ENCODE peak calls at places on chromosomes 4 and X, in ten cellular contexts. E is HCT116; R is endothelial cell of umbilical vein; U is OCI-LY7; V is neural progenitor cell; I is testis; Z is hepatocyte; W is upper lobe of right lung; K is substantia nigra; F is CD8-positive, alpha-beta T cell. T is an unnamed sample.

GRCh38 chr4:1898681-1899080 is 27.5 kb downstream of the NSD2 start:
- DNase-seq in E (no peak), R (no peak), U (peak; percentile 28), V (peak; percentile 8), I (no peak), Z (no peak), W (no peak), K (no peak), F (no peak), T (no peak)

GRCh38 chr4:51866835-51867234 is 23.9 kb downstream of the DCUN1D4 start:
- DNase-seq in E (no peak), R (no peak), U (no peak), V (no peak), I (no peak), Z (no peak), W (no peak), K (no peak), F (no peak), T (no peak)

GRCh38 chr4:32633421-32633820 is 1913.3 kb downstream of the PCDH7 start:
- DNase-seq in E (no peak), R (no peak), U (no peak), V (no peak), I (no peak), Z (no peak), W (no peak), K (no peak), F (no peak), T (no peak)

GRCh38 chr4:98452091-98452490 is 190.9 kb downstream of the RAP1GDS1 start:
- DNase-seq in E (no peak), R (no peak), U (no peak), V (no peak), I (no peak), Z (no peak), W (no peak), K (no peak), F (no peak), T (no peak)

GRCh38 chrX:2697741-2698294 is 6.7 kb downstream of the CD99 start:
- DNase-seq in E (no peak), R (peak; percentile 30), U (peak; percentile 65), V (no peak), I (no peak), Z (no peak), W (no peak), K (no peak), F (no peak), T (no peak)

GRCh38 chrX:45743081-45743533 is 542.4 kb upstream of the DIPK2B start:
- DNase-seq in E (peak; percentile 76), R (peak; percentile 61), U (no peak), V (no peak), I (no peak), Z (no peak), W (no peak), K (no peak), F (no peak), T (no peak)

GRCh38 chr4:156686120-156686519 is 285.5 kb downstream of the PDGFC start:
- DNase-seq in E (no peak), R (no peak), U (no peak), V (no peak), I (no peak), Z (peak; percentile 33), W (no peak), K (no peak), F (no peak), T (no peak)

GRCh38 chr4:183375156-183375555 is 52.9 kb upstream of the CLDN24 start:
- DNase-seq in E (no peak), R (no peak), U (no peak), V (peak; percentile 41), I (no peak), Z (no peak), W (no peak), K (no peak), F (no peak), T (no peak)

GRCh38 chr4:103075894-103076776 is at the start of gene SLC9B2:
- DNase-seq in E (peak; percentile 38), R (peak; percentile 74), U (peak; percentile 79), V (peak; percentile 76), I (peak; percentile 76), Z (peak; percentile 78), W (peak; percentile 81), K (peak; percentile 48), F (peak; percentile 47), T (peak; percentile 20)

GRCh38 chrX:71367396-71367795 is 1.2 kb downstream of the TAF1 start:
- DNase-seq in E (no peak), R (no peak), U (no peak), V (no peak), I (no peak), Z (no peak), W (no peak), K (no peak), F (no peak), T (no peak)

GRCh38 chr4:79852305-79852730 is 220.7 kb downstream of the ANTXR2 start:
- DNase-seq in E (peak; percentile 40), R (peak; percentile 63), U (no peak), V (no peak), I (no peak), Z (peak; percentile 6), W (no peak), K (no peak), F (no peak), T (no peak)

GRCh38 chrX:39726810-39727209 is 370.9 kb downstream of the BCOR start:
- DNase-seq in E (no peak), R (peak; percentile 43), U (no peak), V (no peak), I (no peak), Z (no peak), W (no peak), K (no peak), F (no peak), T (no peak)

GRCh38 chr4:81631958-81632439 is 160.3 kb upstream of the RASGEF1B start:
- DNase-seq in E (no peak), R (no peak), U (peak; percentile 44), V (no peak), I (no peak), Z (peak; percentile 55), W (no peak), K (no peak), F (no peak), T (no peak)

GRCh38 chr4:72326692-72327632 is 242.1 kb downstream of the ADAMTS3 start:
- DNase-seq in E (peak; percentile 8), R (peak; percentile 49), U (peak; percentile 41), V (peak; percentile 54), I (no peak), Z (peak; percentile 55), W (no peak), K (no peak), F (no peak), T (no peak)

GRCh38 chr4:189069782-189070181 is 870.9 kb upstream of the FRG1 start:
- DNase-seq in E (no peak), R (no peak), U (no peak), V (no peak), I (no peak), Z (no peak), W (no peak), K (no peak), F (no peak), T (no peak)
- H3K27ac ChIP-seq in E (no peak overlapping the region), R (no peak overlapping the region), U (no peak overlapping the region), V (no peak overlapping the region), I (no peak overlapping the region), Z (no peak overlapping the region), W (no peak overlapping the region), K (no peak overlapping the region), F (no peak overlapping the region), T (no peak overlapping the region)

GRCh38 chrX:13177921-13178320 is 133.5 kb upstream of the FAM9C start:
- DNase-seq in E (no peak), R (no peak), U (no peak), V (no peak), I (no peak), Z (no peak), W (no peak), K (no peak), F (no peak), T (no peak)
- H3K27ac ChIP-seq in E (no peak overlapping the region), R (no peak overlapping the region), U (no peak overlapping the region), V (no peak overlapping the region), I (no peak overlapping the region), Z (no peak overlapping the region), W (no peak overlapping the region), K (no peak overlapping the region), F (no peak overlapping the region), T (no peak overlapping the region)

DNA sequence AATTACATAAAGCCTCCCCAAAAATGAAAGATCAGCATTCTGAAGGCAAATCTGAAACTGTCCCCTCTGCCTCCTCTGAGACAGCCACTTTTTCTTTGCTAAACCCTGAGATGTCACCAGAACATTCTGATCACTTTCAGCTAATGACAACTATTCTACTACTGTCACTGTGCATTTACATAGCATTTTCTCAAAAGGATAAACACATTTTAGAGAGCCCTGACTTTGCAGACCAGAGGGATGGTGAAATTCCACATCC is 72.1 kb downstream of the GATB start:
- DNase-seq in E (no peak), R (no peak), U (no peak), V (no peak), I (no peak), Z (no peak), W (no peak), K (no peak), F (no peak), T (no peak)
- H3K27ac ChIP-seq in E (no peak overlapping the region), R (no peak overlapping the region), U (no peak overlapping the region), V (no peak overlapping the region), I (no peak overlapping the region), Z (no peak overlapping the region), W (no peak overlapping the region), K (no peak overlapping the region), F (no peak overlapping the region), T (no peak overlapping the region)

DNA sequence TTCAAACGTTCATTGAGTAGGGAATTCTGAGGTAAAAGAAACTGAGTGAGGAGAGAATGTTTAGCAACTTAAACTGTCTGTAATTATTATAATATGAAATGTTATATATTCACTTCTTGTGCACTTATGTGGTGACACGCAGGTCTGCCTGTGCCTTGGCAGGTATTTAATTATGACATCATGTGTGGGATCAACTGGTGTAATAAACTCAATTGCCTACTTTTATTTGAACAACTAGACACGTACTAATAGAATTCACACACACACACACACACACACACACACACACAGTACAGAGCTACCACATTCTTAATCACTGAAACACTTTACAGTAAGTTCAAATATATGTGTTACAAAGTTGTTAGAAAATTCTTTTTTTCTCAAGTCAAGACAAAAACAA is 20.7 kb upstream of the SLC25A31 start:
- DNase-seq in E (no peak), R (no peak), U (no peak), V (no peak), I (no peak), Z (no peak), W (no peak), K (no peak), F (no peak), T (no peak)
- H3K27ac ChIP-seq in E (peak overlapping the region; percentile 57), R (peak overlapping the region; percentile 36), U (no peak overlapping the region), V (no peak overlapping the region), I (no peak overlapping the region), Z (no peak overlapping the region), W (no peak overlapping the region), K (no peak overlapping the region), F (no peak overlapping the region), T (no peak overlapping the region)

DNA sequence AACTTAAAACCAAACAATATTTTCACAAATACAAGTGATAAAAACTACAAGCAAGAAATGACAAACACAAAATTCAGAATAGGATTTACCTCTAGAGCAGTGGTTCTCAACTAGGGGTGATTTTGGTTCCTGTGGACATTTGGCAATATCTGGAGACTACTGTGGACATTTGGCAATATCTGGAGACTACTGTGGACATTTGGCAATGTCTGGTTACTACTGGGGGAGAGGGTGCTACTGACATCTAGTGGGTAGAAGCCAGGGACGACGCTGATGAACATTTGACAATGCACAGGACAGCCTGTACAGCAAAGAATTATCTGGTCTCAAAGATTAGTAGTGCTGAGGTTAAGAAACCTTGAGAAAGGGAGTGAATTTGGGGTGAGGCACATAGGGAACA is 169.8 kb downstream of the CLCN4 start:
- DNase-seq in E (peak; percentile 22), R (peak; percentile 1), U (peak; percentile 8), V (peak; percentile 7), I (peak; percentile 57), Z (no peak), W (no peak), K (no peak), F (no peak), T (no peak)
- H3K27ac ChIP-seq in E (no peak overlapping the region), R (no peak overlapping the region), U (no peak overlapping the region), V (no peak overlapping the region), I (no peak overlapping the region), Z (no peak overlapping the region), W (no peak overlapping the region), K (no peak overlapping the region), F (no peak overlapping the region), T (no peak overlapping the region)